ENCODE peak calls at places on chromosomes 3 and 15, in nine cellular contexts. M is AG04449; C is GM13976; U is uterus; V is iris pigment epithelial cell; I is stimulated activated effector memory CD8-positive, alpha-beta T cell treated with anti-CD3 and anti-CD28 coated beads, Interleukin-12 subunit alpha, Interleukin-12 subunit beta, amount 100 ng/mL, for 72 hours; J is CD8-positive, alpha-beta memory T cell; S is fibroblast of lung; N is psoas muscle. E is an unnamed sample.

GRCh38 chr3:76753599-76753998 is 286.3 kb upstream of the ROBO2 start:
- DNase-seq in S (no peak), U (no peak), V (peak; percentile 12), M (no peak), J (no peak), C (no peak), I (no peak), N (no peak), E (peak; percentile 8)

GRCh38 chr15:97893988-97894387 is 66.5 kb upstream of the ARRDC4 start:
- DNase-seq in U (no peak), J (no peak), M (no peak), C (no peak), I (no peak), V (no peak), S (no peak), N (no peak), E (no peak)

GRCh38 chr3:151219056-151219455 is 16.0 kb upstream of the GPR171 start:
- DNase-seq in C (no peak), N (no peak), U (no peak), J (no peak), M (no peak), S (peak; percentile 90), I (no peak), V (peak; percentile 84), E (peak; percentile 84)

GRCh38 chr15:89143503-89144162 is 55.4 kb downstream of the ABHD2 start:
- DNase-seq in M (no peak), J (no peak), S (peak; percentile 87), N (no peak), V (peak; percentile 82), I (no peak), C (no peak), U (no peak), E (no peak)

GRCh38 chr3:123036352-123037014 is 8.9 kb upstream of the SEMA5B start:
- DNase-seq in N (no peak), V (peak; percentile 86), J (no peak), S (no peak), M (no peak), C (no peak), I (no peak), U (no peak), E (no peak)

GRCh38 chr3:138971766-138972320 is 24.8 kb downstream of the FOXL2NB start:
- DNase-seq in U (no peak), V (no peak), I (no peak), C (no peak), J (no peak), S (no peak), N (no peak), M (no peak), E (no peak)

GRCh38 chr3:137081711-137082110 is 123.9 kb downstream of the IL20RB start:
- DNase-seq in V (no peak), I (no peak), C (no peak), S (no peak), M (no peak), U (no peak), N (no peak), J (no peak), E (no peak)

GRCh38 chr3:159860727-159861126 is 127.9 kb upstream of the IL12A start:
- DNase-seq in I (no peak), V (peak; percentile 53), S (no peak), J (no peak), U (no peak), M (no peak), N (no peak), C (no peak), E (no peak)

GRCh38 chr3:111954228-111954990 is 24.4 kb upstream of the ABHD10 start:
- DNase-seq in J (no peak), M (no peak), S (peak; percentile 47), I (no peak), N (no peak), C (no peak), U (no peak), V (no peak), E (no peak)

GRCh38 chr3:169239756-169240155 is 423.8 kb downstream of the MECOM start:
- DNase-seq in N (no peak), S (no peak), I (no peak), U (no peak), C (no peak), J (no peak), M (no peak), V (no peak), E (no peak)

GRCh38 chr3:152646004-152646403 is 188.9 kb upstream of the P2RY1 start:
- DNase-seq in I (no peak), C (no peak), N (no peak), U (no peak), V (no peak), J (no peak), S (no peak), M (no peak), E (no peak)

GRCh38 chr15:99613887-99614642 is 48.3 kb downstream of the MEF2A start:
- DNase-seq in C (no peak), J (no peak), S (no peak), M (no peak), V (peak; percentile 81), N (no peak), U (peak; percentile 26), I (no peak), E (no peak)

GRCh38 chr15:66670698-66671580 is 31.1 kb upstream of the SMAD6 start:
- DNase-seq in I (no peak), C (no peak), U (no peak), N (no peak), V (no peak), S (no peak), M (no peak), J (no peak), E (no peak)

GRCh38 chr15:60062826-60063225 is 58.7 kb downstream of the FOXB1 start:
- DNase-seq in M (no peak), N (no peak), J (no peak), V (peak; percentile 83), C (no peak), S (peak; percentile 55), I (no peak), U (no peak), E (no peak)

GRCh38 chr3:141012571-141012970 is 38.6 kb upstream of the SPSB4 start:
- DNase-seq in I (no peak), V (no peak), S (no peak), J (no peak), N (no peak), M (no peak), C (no peak), U (no peak), E (no peak)

GRCh38 chr15:89912145-89912673 is 543 bp downstream of the ARPIN start:
- DNase-seq in C (no peak), U (peak; percentile 31), I (no peak), S (peak; percentile 20), M (no peak), N (peak; percentile 74), J (no peak), V (peak; percentile 21), E (no peak)

GRCh38 chr3:71063768-71064287 is 519.7 kb downstream of the FOXP1 start:
- DNase-seq in J (no peak), U (peak; percentile 26), I (no peak), M (no peak), S (peak; percentile 53), C (no peak), N (peak; percentile 54), V (peak; percentile 60), E (peak; percentile 65)

GRCh38 chr3:41350441-41350840 is 151.1 kb downstream of the CTNNB1 start:
- DNase-seq in U (no peak), V (no peak), C (no peak), I (no peak), M (no peak), S (peak; percentile 62), J (no peak), N (no peak), E (no peak)

GRCh38 chr3:34140606-34141005 is 342.2 kb downstream of the PDCD6IP start:
- DNase-seq in V (peak; percentile 62), I (no peak), S (no peak), M (no peak), C (no peak), U (no peak), J (no peak), N (no peak), E (no peak)

GRCh38 chr3:48564022-48564421 is 441 bp upstream of the UCN2 start:
- DNase-seq in V (peak; percentile 27), S (peak; percentile 70), J (peak; percentile 45), C (no peak), I (peak; percentile 56), M (no peak), U (no peak), N (peak; percentile 67), E (peak; percentile 52)

GRCh38 chr3:113698891-113699465 is 2.5 kb upstream of the USF3 start:
- DNase-seq in M (no peak), V (peak; percentile 34), C (peak; percentile 58), I (no peak), N (no peak), J (no peak), S (peak; percentile 27), U (peak; percentile 29), E (peak; percentile 7)

GRCh38 chr15:46316024-46316423 is 681.2 kb downstream of the SQOR start:
- DNase-seq in I (no peak), U (no peak), J (no peak), N (no peak), V (no peak), M (no peak), C (no peak), S (no peak), E (no peak)

GRCh38 chr3:106215047-106215446 is 346.2 kb upstream of the CBLB start:
- DNase-seq in M (no peak), N (no peak), J (no peak), S (peak; percentile 76), I (no peak), V (peak; percentile 73), C (no peak), U (no peak), E (no peak)

GRCh38 chr3:39467394-39468107 is at the start of gene MOBP:
- DNase-seq in C (no peak), J (no peak), U (no peak), V (no peak), M (no peak), I (no peak), N (no peak), S (no peak), E (no peak)

GRCh38 chr3:54572197-54572895 is 355.5 kb downstream of the LRTM1 start:
- DNase-seq in V (peak; percentile 11), U (no peak), N (no peak), J (no peak), S (peak; percentile 64), I (no peak), C (no peak), M (no peak), E (peak; percentile 51)

GRCh38 chr3:13236774-13237173 is 163.5 kb upstream of the IQSEC1 start:
- DNase-seq in S (no peak), I (no peak), V (no peak), N (no peak), U (no peak), J (no peak), M (no peak), C (no peak), E (no peak)

GRCh38 chr15:41828747-41829270 is 917 bp downstream of the JMJD7 start:
- DNase-seq in N (no peak), J (no peak), U (no peak), V (peak; percentile 42), S (peak; percentile 27), M (no peak), I (no peak), C (no peak), E (no peak)

GRCh38 chr3:39814007-39814406 is 4.6 kb downstream of the MYRIP start:
- DNase-seq in C (no peak), I (no peak), S (peak; percentile 64), N (no peak), U (no peak), M (peak; percentile 29), J (no peak), V (peak; percentile 25), E (peak; percentile 72)

GRCh38 chr3:59839283-59839682 is 789.5 kb upstream of the CFAP20DC start:
- DNase-seq in M (peak; percentile 34), V (peak; percentile 90), J (no peak), I (no peak), C (no peak), N (no peak), S (peak; percentile 80), U (no peak), E (no peak)

GRCh38 chr15:74258456-74259323 is 22.6 kb downstream of the CCDC33 start:
- DNase-seq in V (no peak), U (no peak), J (no peak), C (no peak), I (no peak), N (no peak), S (no peak), M (no peak), E (no peak)

E was measured in kidney glomerular epithelial cell.